ENCODE peak calls at places on chromosomes 16 and 17, in seven cellular contexts. C, H, X, D, U, P and K are unnamed samples.

GRCh38 chr17:15885770-15886169 is 59.2 kb upstream of the ADORA2B start:
- DNase-seq in C (no peak), H (no peak), X (no peak), D (no peak), U (no peak), P (no peak), K (peak)

GRCh38 chr17:17836818-17837379 is at the start of gene SREBF1:
- DNase-seq in C (peak), H (no peak), X (peak), D (no peak), U (peak), P (peak), K (peak)

GRCh38 chr17:82930043-82930923 is 90.5 kb upstream of the ZNF750 start:
- DNase-seq in C (no peak), H (no peak), X (peak), D (no peak), U (no peak), P (no peak), K (no peak)

GRCh38 chr17:9557356-9557755 is 18.3 kb downstream of the STX8 start:
- DNase-seq in C (no peak), H (no peak), X (no peak), D (no peak), U (no peak), P (no peak), K (no peak)

GRCh38 chr17:79213305-79213704 is 138.7 kb downstream of the ENGASE start:
- DNase-seq in C (no peak), H (no peak), X (no peak), D (no peak), U (no peak), P (no peak), K (no peak)

GRCh38 chr17:82228842-82229685 is at the start of gene SLC16A3:
- DNase-seq in C (peak), H (peak), X (peak), D (no peak), U (peak), P (peak), K (peak)

GRCh38 chr16:49461517-49461951 is 87.9 kb downstream of the C16orf78 start:
- DNase-seq in C (no peak), H (no peak), X (peak), D (no peak), U (no peak), P (no peak), K (no peak)

GRCh38 chr16:57964157-57964700 is 6.7 kb downstream of the CNGB1 start:
- DNase-seq in C (no peak), H (no peak), X (no peak), D (no peak), U (no peak), P (no peak), K (no peak)

GRCh38 chr17:17361543-17362511 is 58.7 kb downstream of the NT5M start:
- DNase-seq in C (no peak), H (peak), X (peak), D (peak), U (no peak), P (no peak), K (no peak)

GRCh38 chr17:48102700-48103378 is 1.6 kb upstream of the CBX1 start:
- DNase-seq in C (no peak), H (no peak), X (no peak), D (no peak), U (no peak), P (no peak), K (peak)

GRCh38 chr16:19831678-19832077 is 53.0 kb downstream of the GPRC5B start:
- DNase-seq in C (peak), H (peak), X (no peak), D (peak), U (no peak), P (peak), K (no peak)

GRCh38 chr17:21036361-21036881 is 6.4 kb downstream of the USP22 start:
- DNase-seq in C (no peak), H (no peak), X (peak), D (no peak), U (peak), P (no peak), K (no peak)

GRCh38 chr17:10557422-10557821 is 8.0 kb upstream of the MYH2 start:
- DNase-seq in C (no peak), H (peak), X (no peak), D (peak), U (no peak), P (no peak), K (no peak)

GRCh38 chr17:48990882-48991357 is 6.3 kb upstream of the IGF2BP1 start:
- DNase-seq in C (no peak), H (no peak), X (no peak), D (no peak), U (no peak), P (no peak), K (no peak)

GRCh38 chr17:40350410-40351184 is 13.9 kb downstream of the GJD3 start:
- DNase-seq in C (no peak), H (no peak), X (no peak), D (no peak), U (no peak), P (no peak), K (no peak)

GRCh38 chr17:9839433-9839832 is 13.7 kb downstream of the GLP2R start:
- DNase-seq in C (no peak), H (peak), X (no peak), D (no peak), U (no peak), P (no peak), K (no peak)

GRCh38 chr16:47851026-47851610 is 304.7 kb downstream of the ABCC12 start:
- DNase-seq in C (no peak), H (no peak), X (no peak), D (no peak), U (no peak), P (no peak), K (no peak)

GRCh38 chr16:51114369-51114768 is 36.7 kb downstream of the SALL1 start:
- DNase-seq in C (no peak), H (no peak), X (no peak), D (no peak), U (no peak), P (no peak), K (no peak)

GRCh38 chr17:38585056-38585804 is 20.5 kb downstream of the SRCIN1 start:
- DNase-seq in C (peak), H (no peak), X (peak), D (no peak), U (no peak), P (no peak), K (no peak)

GRCh38 chr16:66107661-66108060 is 258.8 kb upstream of the CDH5 start:
- DNase-seq in C (no peak), H (peak), X (no peak), D (no peak), U (no peak), P (peak), K (no peak)

GRCh38 chr17:40433551-40434384 is 9.5 kb upstream of the IGFBP4 start:
- DNase-seq in C (peak), H (no peak), X (peak), D (no peak), U (no peak), P (no peak), K (peak)

GRCh38 chr17:56599566-56599965 is 6.1 kb downstream of the NOG start:
- DNase-seq in C (no peak), H (no peak), X (no peak), D (no peak), U (no peak), P (no peak), K (no peak)

GRCh38 chr16:30485818-30486436 is 13.4 kb downstream of the ITGAL start:
- DNase-seq in C (no peak), H (peak), X (no peak), D (no peak), U (no peak), P (peak), K (no peak)

GRCh38 chr16:10566613-10567012 is 13.8 kb downstream of the EMP2 start:
- DNase-seq in C (no peak), H (no peak), X (no peak), D (no peak), U (peak), P (no peak), K (no peak)
- TF ChIP-seq CTCF in C (no peak), H (no peak), X (no peak), D (no peak), U (peak), P (no peak), K (no peak)

GRCh38 chr16:68421076-68421475 is 27.2 kb downstream of the SMPD3 start:
- DNase-seq in C (no peak), H (no peak), X (no peak), D (no peak), U (no peak), P (no peak), K (no peak)

GRCh38 chr16:68417711-68418301 is 30.5 kb downstream of the SMPD3 start:
- DNase-seq in C (peak), H (no peak), X (peak), D (peak), U (peak), P (no peak), K (peak)

GRCh38 chr16:68423771-68424170 is 24.5 kb downstream of the SMPD3 start:
- DNase-seq in C (no peak), H (no peak), X (no peak), D (no peak), U (no peak), P (no peak), K (no peak)

GRCh38 chr16:68422396-68422964 is 25.8 kb downstream of the SMPD3 start:
- DNase-seq in C (no peak), H (no peak), X (no peak), D (no peak), U (no peak), P (no peak), K (no peak)

GRCh38 chr16:68420366-68420765 is 27.9 kb downstream of the SMPD3 start:
- DNase-seq in C (no peak), H (no peak), X (no peak), D (no peak), U (no peak), P (no peak), K (no peak)
- TF ChIP-seq CTCF in C (no peak), H (no peak), X (no peak), D (no peak), U (no peak), P (no peak), K (no peak)

GRCh38 chr17:8176998-8177731 is 985 bp upstream of the TMEM107 start:
- DNase-seq in C (no peak), H (no peak), X (no peak), D (no peak), U (no peak), P (no peak), K (no peak)

GRCh38 chr17:8173871-8174322 is 2.3 kb downstream of the TMEM107 start:
- DNase-seq in C (no peak), H (no peak), X (no peak), D (no peak), U (no peak), P (no peak), K (no peak)

GRCh38 chr17:8175795-8176196 is 384 bp downstream of the TMEM107 start:
- DNase-seq in C (no peak), H (no peak), X (no peak), D (no peak), U (peak), P (no peak), K (peak)

GRCh38 chr17:8173056-8173870 is 2.9 kb downstream of the TMEM107 start:
- DNase-seq in C (peak), H (peak), X (peak), D (peak), U (peak), P (peak), K (peak)

DNA sequence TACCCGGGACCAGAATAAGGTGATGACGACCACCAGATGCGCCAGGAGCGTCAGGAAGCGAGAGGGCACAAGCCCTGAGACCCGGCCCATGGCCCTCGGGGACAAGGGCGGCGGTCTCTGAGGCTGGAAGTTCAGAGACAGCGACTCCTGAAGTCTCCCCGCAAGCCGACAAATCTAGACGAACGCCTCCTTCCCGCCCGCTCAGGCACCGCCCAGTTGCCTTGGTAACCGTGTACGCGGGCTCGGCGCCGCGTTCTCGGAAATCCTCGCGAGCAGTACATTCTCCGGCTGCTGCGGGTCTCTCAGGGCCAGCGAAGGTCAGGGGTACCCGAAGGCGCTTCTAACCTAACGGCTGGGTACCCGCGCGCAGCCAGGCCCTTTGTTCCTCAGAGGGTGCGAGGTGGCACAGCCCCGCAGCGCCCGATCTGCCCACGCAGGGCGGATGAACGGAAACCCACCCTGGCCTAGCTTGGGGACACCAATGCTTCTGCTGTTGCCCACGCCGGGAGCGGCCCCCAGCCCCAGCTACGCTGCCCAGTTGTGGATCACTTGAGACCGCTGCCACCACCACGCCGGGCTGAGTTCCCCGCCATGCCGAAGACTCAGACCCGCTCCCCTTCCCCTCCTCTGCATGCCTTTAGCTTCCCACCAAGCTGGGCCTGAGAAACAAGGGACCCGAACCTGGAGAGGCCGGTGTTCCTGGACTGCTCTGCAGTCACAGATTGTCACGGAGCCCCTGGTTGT is at the start of gene TMEM107:
- DNase-seq in C (peak), H (peak), X (peak), D (peak), U (peak), P (peak), K (peak)
- TF ChIP-seq CTCF in C (no peak), H (peak), X (no peak), D (no peak), U (peak), P (no peak), K (no peak)

GRCh38 chr17:4019400-4019799 is 55.2 kb upstream of the ATP2A3 start:
- DNase-seq in C (no peak), H (no peak), X (no peak), D (no peak), U (no peak), P (no peak), K (no peak)

GRCh38 chr17:4018446-4018845 is 54.2 kb upstream of the ATP2A3 start:
- DNase-seq in C (no peak), H (no peak), X (no peak), D (no peak), U (no peak), P (no peak), K (no peak)

GRCh38 chr17:4014148-4014927 is 50.1 kb upstream of the ATP2A3 start:
- DNase-seq in C (no peak), H (no peak), X (no peak), D (no peak), U (no peak), P (no peak), K (no peak)

GRCh38 chr17:4020096-4020495 is 55.9 kb upstream of the ATP2A3 start:
- DNase-seq in C (no peak), H (no peak), X (no peak), D (no peak), U (no peak), P (no peak), K (no peak)

GRCh38 chr17:4017377-4017776 is 53.1 kb upstream of the ATP2A3 start:
- DNase-seq in C (no peak), H (no peak), X (no peak), D (no peak), U (no peak), P (no peak), K (no peak)
- TF ChIP-seq CTCF in C (peak), H (no peak), X (peak), D (no peak), U (peak), P (no peak), K (peak)

DNA sequence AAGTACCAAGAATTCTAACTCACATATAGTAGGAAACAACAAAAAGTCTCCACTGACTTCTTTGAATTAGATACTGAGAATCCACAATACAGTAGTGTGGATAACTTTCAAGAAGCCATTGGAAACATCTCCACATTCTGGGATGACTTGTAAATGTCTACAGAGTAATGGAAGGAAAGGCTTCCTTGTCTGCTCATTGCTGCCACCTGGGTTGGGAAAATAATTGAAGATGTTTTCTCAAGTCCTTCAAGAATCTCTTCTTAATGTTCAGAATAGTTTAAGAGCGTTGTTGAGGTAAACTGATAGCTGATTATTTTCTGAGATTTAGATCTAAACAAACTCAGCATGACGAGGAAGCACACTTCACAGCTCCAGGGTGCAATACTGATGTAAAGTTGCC is 14.0 kb downstream of the CPSF4L start:
- DNase-seq in C (no peak), H (peak), X (no peak), D (no peak), U (no peak), P (no peak), K (no peak)
- TF ChIP-seq CTCF in C (no peak), H (peak), X (peak), D (no peak), U (no peak), P (peak), K (no peak)

DNA sequence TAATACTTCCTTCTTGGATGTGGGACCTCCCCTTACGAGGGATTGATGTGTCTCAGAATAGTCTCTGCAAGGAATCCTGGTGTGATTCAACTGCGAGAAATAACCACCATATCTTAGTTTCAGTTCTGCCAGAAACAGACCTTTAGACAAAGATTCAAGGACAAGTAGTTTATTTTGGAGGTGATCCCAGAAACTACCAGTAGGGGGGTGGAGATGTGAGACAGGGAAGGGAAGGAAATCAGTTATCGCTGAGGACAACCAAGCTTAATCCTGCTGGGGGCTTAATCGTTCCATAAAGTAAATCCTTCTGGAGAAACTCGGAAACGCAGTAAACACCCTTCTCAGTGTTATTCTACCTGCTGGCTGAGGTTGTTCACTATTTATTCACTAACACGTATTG is 5.0 kb upstream of the SDR42E1 start:
- DNase-seq in C (peak), H (peak), X (no peak), D (peak), U (no peak), P (peak), K (no peak)
- TF ChIP-seq CTCF in C (peak), H (peak), X (peak), D (peak), U (peak), P (peak), K (no peak)

GRCh38 chr17:52384695-52385094 is 226.2 kb upstream of the CA10 start:
- DNase-seq in C (no peak), H (no peak), X (no peak), D (no peak), U (no peak), P (no peak), K (no peak)

GRCh38 chr17:52378860-52379259 is 220.3 kb upstream of the CA10 start:
- DNase-seq in C (no peak), H (no peak), X (no peak), D (no peak), U (no peak), P (no peak), K (no peak)

GRCh38 chr17:52388941-52389340 is 230.4 kb upstream of the CA10 start:
- DNase-seq in C (no peak), H (no peak), X (no peak), D (no peak), U (no peak), P (no peak), K (no peak)

DNA sequence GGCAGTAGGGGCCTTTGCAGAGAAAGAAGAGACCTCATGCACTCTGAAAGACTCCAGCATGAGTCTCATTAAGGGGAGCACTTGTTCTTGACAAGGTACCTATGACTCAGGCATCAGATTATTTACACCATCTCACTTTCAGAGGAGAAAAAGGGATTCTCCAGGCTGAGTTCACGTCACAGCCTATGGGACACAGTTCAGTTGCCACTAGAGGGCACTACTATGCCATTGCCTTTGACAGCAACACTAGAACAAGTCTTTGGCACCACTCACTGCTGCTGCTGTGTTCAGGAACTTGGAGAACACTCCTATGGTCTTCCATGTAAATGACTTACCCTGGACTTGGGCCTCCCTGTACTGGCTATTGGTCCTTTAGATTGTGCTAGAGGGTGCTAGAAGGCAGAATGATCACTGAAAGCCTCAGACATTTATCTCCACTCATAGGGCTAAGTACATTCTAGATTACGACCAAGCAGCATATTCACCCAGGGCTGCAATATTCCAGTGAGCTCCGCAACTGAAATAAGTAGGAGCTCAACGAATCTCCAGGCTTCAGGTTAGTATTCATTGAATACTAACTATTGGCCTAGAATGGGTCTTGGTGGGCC is 225.1 kb upstream of the CA10 start:
- DNase-seq in C (peak), H (no peak), X (peak), D (peak), U (peak), P (peak), K (peak)
- TF ChIP-seq CTCF in C (no peak), H (no peak), X (peak), D (no peak), U (peak), P (peak), K (peak)

DNA sequence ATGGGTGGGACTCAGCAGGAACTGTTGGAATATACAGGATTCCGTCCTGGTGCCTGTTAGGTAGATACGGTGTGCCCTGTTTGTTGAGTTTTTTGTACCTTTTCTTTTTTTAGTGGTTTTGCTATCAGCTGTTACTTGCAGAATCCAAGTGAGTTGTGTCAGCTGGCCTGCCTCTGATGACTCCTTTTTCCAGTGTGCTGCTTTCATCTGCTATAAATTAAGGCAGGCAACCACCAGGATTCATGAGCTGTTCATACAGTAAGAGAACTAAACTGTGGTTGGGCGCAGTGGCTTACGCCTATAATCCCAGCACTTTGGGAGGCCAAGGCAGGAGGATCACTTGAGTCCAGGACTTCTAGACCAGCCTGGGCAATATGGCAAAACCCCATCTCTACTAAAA is 79.9 kb downstream of the WNT3 start:
- DNase-seq in C (no peak), H (peak), X (no peak), D (no peak), U (no peak), P (no peak), K (no peak)
- TF ChIP-seq CTCF in C (no peak), H (no peak), X (no peak), D (no peak), U (no peak), P (no peak), K (no peak)

GRCh38 chr16:55502801-55503366 is 6.0 kb upstream of the LPCAT2 start:
- DNase-seq in C (peak), H (peak), X (peak), D (peak), U (no peak), P (peak), K (no peak)
- TF ChIP-seq CTCF in C (no peak), H (no peak), X (no peak), D (no peak), U (no peak), P (no peak), K (no peak)